ENCODE peak calls at places on chromosomes 6 and 20, in five cellular contexts. W is GM23248, G is adrenal gland, X is tibial artery, I is mesendoderm. L is an unnamed sample.

GRCh38 chr6:5554226-5554625 is 292.9 kb downstream of the FARS2 start:
- DNase-seq in W (no peak), G (no peak), X (no peak), I (peak), L (no peak)

GRCh38 chr6:1554881-1555569 is 54.7 kb upstream of the FOXC1 start:
- DNase-seq in W (peak), G (peak), X (peak), I (no peak), L (peak)

GRCh38 chr6:144469144-144469575 is 184.0 kb downstream of the UTRN start:
- DNase-seq in W (no peak), G (no peak), X (no peak), I (no peak), L (no peak)

GRCh38 chr20:50312682-50313187 is 122.1 kb downstream of the CEBPB start:
- DNase-seq in W (peak), G (peak), X (peak), I (no peak), L (peak)

GRCh38 chr6:33694401-33694931 is 17.0 kb downstream of the UQCC2 start:
- DNase-seq in W (peak), G (peak), X (no peak), I (no peak), L (peak)

GRCh38 chr20:59747671-59748515 is 143.6 kb downstream of the PHACTR3 start:
- DNase-seq in W (no peak), G (no peak), X (no peak), I (no peak), L (no peak)

GRCh38 chr20:37538003-37538402 is 10.3 kb upstream of the BLCAP start:
- DNase-seq in W (peak), G (peak), X (no peak), I (no peak), L (peak)

GRCh38 chr20:8043687-8044278 is 24.2 kb upstream of the TMX4 start:
- DNase-seq in W (peak), G (no peak), X (no peak), I (peak), L (peak)

GRCh38 chr6:97293198-97293696 is 10.2 kb upstream of the MMS22L start:
- DNase-seq in W (no peak), G (no peak), X (no peak), I (no peak), L (no peak)

GRCh38 chr20:38764563-38765355 is 16.5 kb downstream of the ACTR5 start:
- DNase-seq in W (peak), G (peak), X (peak), I (peak), L (peak)

DNA sequence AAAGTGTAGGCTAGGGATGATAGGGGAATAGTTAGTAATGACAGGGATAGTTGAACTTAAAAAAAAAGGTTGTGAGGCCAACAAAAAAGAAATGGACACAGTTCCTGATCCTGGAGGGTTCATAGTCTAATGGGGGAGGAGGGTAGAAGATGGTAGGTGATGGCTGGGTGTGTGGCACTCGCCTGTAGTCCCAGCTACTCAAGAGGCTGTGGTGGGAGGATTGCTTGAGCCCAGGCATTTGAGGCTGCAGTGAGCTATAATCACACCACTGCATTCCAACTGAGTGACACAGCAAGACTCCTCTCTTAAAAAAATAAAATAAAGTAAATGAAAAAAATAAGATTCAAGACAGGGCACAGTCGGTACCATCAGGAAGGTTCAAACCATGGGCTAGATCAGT is 2.4 kb upstream of the MICB start:
- DNase-seq in W (peak), G (no peak), X (peak), I (peak), L (no peak)
- H3K27ac ChIP-seq in W (peak), G (no peak), X (peak), I (no peak), L (peak)

GRCh38 chr6:30804333-30804732 is 60.0 kb upstream of the IER3 start:
- DNase-seq in W (no peak), G (no peak), X (no peak), I (no peak), L (no peak)

GRCh38 chr6:30801950-30802349 is 57.6 kb upstream of the IER3 start:
- DNase-seq in W (no peak), G (no peak), X (no peak), I (no peak), L (no peak)

GRCh38 chr6:30799210-30799609 is 54.9 kb upstream of the IER3 start:
- DNase-seq in W (no peak), G (no peak), X (no peak), I (no peak), L (no peak)

GRCh38 chr6:30800876-30801275 is 56.5 kb upstream of the IER3 start:
- DNase-seq in W (no peak), G (no peak), X (no peak), I (no peak), L (no peak)

GRCh38 chr6:30802731-30803130 is 58.4 kb upstream of the IER3 start:
- DNase-seq in W (no peak), G (no peak), X (no peak), I (no peak), L (no peak)
- H3K27ac ChIP-seq in W (no peak), G (no peak), X (no peak), I (no peak), L (no peak)

GRCh38 chr6:108806669-108807068 is 41.6 kb upstream of the ARMC2 start:
- DNase-seq in W (peak), G (no peak), X (no peak), I (no peak), L (no peak)

GRCh38 chr6:108809211-108809610 is 39.0 kb upstream of the ARMC2 start:
- DNase-seq in W (no peak), G (no peak), X (no peak), I (no peak), L (no peak)

GRCh38 chr6:108810057-108810643 is 38.1 kb upstream of the ARMC2 start:
- DNase-seq in W (no peak), G (no peak), X (no peak), I (no peak), L (no peak)

GRCh38 chr6:108805611-108806181 is 42.5 kb upstream of the ARMC2 start:
- DNase-seq in W (no peak), G (no peak), X (no peak), I (no peak), L (no peak)

GRCh38 chr6:108807928-108808327 is 40.3 kb upstream of the ARMC2 start:
- DNase-seq in W (no peak), G (no peak), X (no peak), I (no peak), L (no peak)
- H3K27ac ChIP-seq in W (no peak), G (no peak), X (no peak), I (no peak), L (no peak)

GRCh38 chr20:16539280-16539679 is 34.0 kb downstream of the KIF16B start:
- DNase-seq in W (no peak), G (no peak), X (no peak), I (peak), L (no peak)

GRCh38 chr20:16542477-16542876 is 30.8 kb downstream of the KIF16B start:
- DNase-seq in W (no peak), G (no peak), X (no peak), I (peak), L (no peak)

GRCh38 chr20:16544949-16545348 is 28.3 kb downstream of the KIF16B start:
- DNase-seq in W (no peak), G (no peak), X (no peak), I (no peak), L (no peak)

GRCh38 chr20:16541226-16541625 is 32.0 kb downstream of the KIF16B start:
- DNase-seq in W (no peak), G (peak), X (no peak), I (no peak), L (no peak)

GRCh38 chr20:16541878-16542277 is 31.4 kb downstream of the KIF16B start:
- DNase-seq in W (no peak), G (no peak), X (no peak), I (no peak), L (no peak)
- H3K27ac ChIP-seq in W (no peak), G (peak), X (no peak), I (no peak), L (no peak)

L was measured in RWPE1.